ENCODE peak calls at places on chromosome 2, in nine cellular contexts. Z is HCT116, N is H1, I is SK-N-SH, V is sigmoid colon, O is HepG2, S is breast epithelium, T is spleen, Y is stomach. G is an unnamed sample.

GRCh38 chr2:67649331-67650071 is 252.4 kb downstream of the ETAA1 start:
- DNase-seq in Z (no peak), T (no peak), Y (no peak), I (peak; percentile 43), S (no peak), O (no peak), N (no peak), V (peak; percentile 89), G (no peak)

GRCh38 chr2:11809586-11810236 is 63.3 kb downstream of the LPIN1 start:
- DNase-seq in V (no peak), Z (no peak), T (no peak), I (no peak), S (no peak), O (peak; percentile 29), N (no peak), Y (no peak), G (no peak)

GRCh38 chr2:112709703-112710102 is 11.1 kb upstream of the NT5DC4 start:
- DNase-seq in S (no peak), T (no peak), O (no peak), Y (no peak), V (no peak), N (peak; percentile 20), I (no peak), Z (no peak), G (no peak)

GRCh38 chr2:239590995-239591915 is 190.4 kb upstream of the HDAC4 start:
- DNase-seq in S (no peak), I (no peak), O (no peak), Y (no peak), N (no peak), T (peak; percentile 56), Z (no peak), V (peak; percentile 41), G (no peak)

GRCh38 chr2:6639870-6640639 is 225.7 kb downstream of the CMPK2 start:
- DNase-seq in O (no peak), N (peak; percentile 74), Y (no peak), I (no peak), V (no peak), Z (no peak), S (no peak), T (no peak), G (no peak)

GRCh38 chr2:67566958-67567635 is 170.0 kb downstream of the ETAA1 start:
- DNase-seq in Z (no peak), O (no peak), Y (no peak), V (no peak), S (no peak), T (no peak), N (no peak), I (no peak), G (no peak)

GRCh38 chr2:112644155-112644932 is 1.4 kb upstream of the SLC20A1 start:
- DNase-seq in S (no peak), V (no peak), O (peak; percentile 92), N (no peak), T (no peak), I (no peak), Z (peak; percentile 69), Y (no peak), G (no peak)

GRCh38 chr2:234158812-234159211 is 108.3 kb downstream of the SPP2 start:
- DNase-seq in Z (no peak), O (no peak), I (no peak), V (no peak), N (no peak), Y (no peak), T (no peak), S (no peak), G (no peak)

GRCh38 chr2:236818281-236819045 is 248.8 kb downstream of the ACKR3 start:
- DNase-seq in V (no peak), N (no peak), Y (no peak), I (no peak), Z (no peak), S (no peak), O (no peak), T (no peak), G (no peak)

GRCh38 chr2:88074150-88074549 is 6.5 kb downstream of the SMYD1 start:
- DNase-seq in I (no peak), S (no peak), Z (no peak), T (no peak), Y (no peak), O (no peak), N (no peak), V (no peak), G (no peak)

GRCh38 chr2:105653313-105653712 is 91.4 kb upstream of the NCK2 start:
- DNase-seq in S (no peak), T (no peak), Y (no peak), I (peak; percentile 61), V (no peak), O (no peak), Z (no peak), N (peak; percentile 29), G (no peak)

GRCh38 chr2:121884515-121884915 is 129.1 kb downstream of the TSN start:
- DNase-seq in O (no peak), Z (no peak), T (no peak), S (no peak), N (no peak), V (no peak), Y (no peak), I (no peak), G (no peak)

GRCh38 chr2:219123356-219124143 is 37.1 kb downstream of the NHEJ1 start:
- DNase-seq in O (no peak), Y (no peak), V (no peak), I (no peak), N (no peak), S (no peak), Z (no peak), T (no peak), G (no peak)

GRCh38 chr2:55163258-55163657 is 68.8 kb downstream of the CLHC1 start:
- DNase-seq in Z (no peak), S (no peak), V (no peak), T (no peak), N (no peak), I (peak; percentile 42), O (no peak), Y (no peak), G (no peak)

GRCh38 chr2:14018620-14019019 is 613.9 kb upstream of the LRATD1 start:
- DNase-seq in V (no peak), O (no peak), T (no peak), S (no peak), N (no peak), I (no peak), Z (no peak), Y (no peak), G (no peak)

GRCh38 chr2:227414846-227415245 is 27.1 kb upstream of the SCYGR1 start:
- DNase-seq in Z (no peak), I (no peak), N (no peak), O (peak; percentile 83), Y (no peak), S (no peak), T (no peak), V (no peak), G (no peak)

GRCh38 chr2:195662138-195662537 is 5.1 kb downstream of the SLC39A10 start:
- DNase-seq in Z (no peak), N (no peak), T (no peak), V (no peak), O (no peak), Y (no peak), S (no peak), I (no peak), G (no peak)

GRCh38 chr2:224104668-224105386 is 65.7 kb upstream of the SERPINE2 start:
- DNase-seq in Z (peak; percentile 43), O (peak; percentile 94), V (no peak), Y (no peak), S (no peak), N (no peak), T (no peak), I (no peak), G (no peak)

GRCh38 chr2:192194065-192194865 is 468 bp downstream of the TMEFF2 start:
- DNase-seq in V (peak; percentile 60), T (peak; percentile 78), I (no peak), Y (no peak), N (peak; percentile 66), S (no peak), O (no peak), Z (no peak), G (no peak)

GRCh38 chr2:172552547-172553291 is 3.2 kb upstream of the PDK1 start:
- DNase-seq in T (no peak), Z (no peak), O (no peak), V (no peak), I (no peak), Y (no peak), N (no peak), S (no peak), G (no peak)

GRCh38 chr2:126986788-126987187 is 88.1 kb downstream of the TEX51 start:
- DNase-seq in Y (no peak), Z (no peak), N (no peak), O (no peak), S (no peak), V (no peak), T (no peak), I (no peak), G (no peak)
- TF ChIP-seq POLR2AphosphoS5 in Y (no peak), Z (no peak), N (no peak), O (no peak), S (no peak), V (no peak), T (no peak), I (no peak), G (no peak)

GRCh38 chr2:163039266-163039665 is 200.7 kb upstream of the KCNH7 start:
- DNase-seq in V (no peak), O (no peak), N (no peak), Y (no peak), T (no peak), I (no peak), Z (no peak), S (no peak), G (no peak)
- H3K27ac ChIP-seq in V (no peak overlapping the region), O (no peak overlapping the region), N (no peak overlapping the region), Y (no peak overlapping the region), T (no peak overlapping the region), I (no peak overlapping the region), Z (no peak overlapping the region), S (no peak overlapping the region), G (no peak overlapping the region)

DNA sequence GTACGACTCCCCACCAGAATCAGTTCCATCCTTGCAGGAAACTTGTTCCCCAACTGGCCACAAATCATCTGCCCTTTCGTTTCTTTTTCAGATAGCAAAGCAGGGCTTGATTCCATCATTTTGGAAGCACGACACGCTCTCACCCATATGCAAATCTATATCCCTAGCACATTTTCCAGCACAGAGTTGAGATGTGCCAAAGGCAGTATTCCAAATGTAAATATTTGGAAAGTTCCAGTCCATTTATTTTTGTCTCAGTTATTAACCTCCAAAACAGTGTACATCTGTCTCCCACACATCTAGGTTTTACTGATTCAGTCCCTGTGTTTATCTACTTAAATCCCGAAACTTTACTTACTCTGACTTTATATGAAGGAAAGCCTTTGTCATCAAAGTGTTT is 128.8 kb upstream of the BCL2L11 start:
- DNase-seq in O (no peak), N (no peak), Z (no peak), T (no peak), Y (no peak), V (no peak), I (no peak), S (no peak), G (no peak)
- TF ChIP-seq POLR2AphosphoS5 in O (no peak), N (no peak), Z (no peak), T (no peak), Y (no peak), V (no peak), I (no peak), S (no peak), G (peak; percentile 37)

DNA sequence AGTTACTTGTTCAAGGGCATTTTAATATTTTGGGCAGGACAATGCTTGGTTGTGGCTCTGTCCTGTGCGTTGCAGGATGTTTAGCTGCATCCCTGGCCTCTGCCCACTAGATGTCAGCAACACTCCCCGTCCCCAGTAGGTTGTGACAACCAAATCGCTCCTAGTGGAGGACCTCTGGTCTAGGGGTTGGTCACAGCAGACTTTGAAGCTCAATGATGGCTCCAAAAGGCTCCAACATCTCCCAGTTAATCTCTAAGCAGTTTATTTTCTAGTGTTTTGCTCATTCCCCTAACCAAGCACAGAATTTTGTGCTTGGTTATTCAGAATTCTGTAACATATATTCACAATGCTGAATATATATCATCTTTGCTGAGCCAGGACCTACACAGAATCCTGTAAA is 67.0 kb downstream of the CHRNA1 start:
- DNase-seq in Y (peak; percentile 51), T (peak; percentile 82), Z (peak; percentile 59), I (peak; percentile 80), V (no peak), S (no peak), O (peak; percentile 70), N (peak; percentile 70), G (no peak)
- H3K27ac ChIP-seq in Y (no peak overlapping the region), T (no peak overlapping the region), Z (no peak overlapping the region), I (no peak overlapping the region), V (no peak overlapping the region), S (no peak overlapping the region), O (no peak overlapping the region), N (no peak overlapping the region), G (no peak overlapping the region)

G was measured in prostate gland.